ENCODE peak calls at places on chromosome 1, in seven cellular contexts. D is midbrain; G is esophagus squamous epithelium; W is activated T-helper 1 cell treated with Interleukin-2 at 50 U/mL for 16 hours; Z is CD8-positive, alpha-beta T cell; Y is GM12865; B is fibroblast of pulmonary artery. I is an unnamed sample.

GRCh38 chr1:90925928-90926869 is 95.6 kb downstream of the ZNF644 start:
- DNase-seq in D (no peak), G (no peak), W (no peak), Z (no peak), Y (no peak), B (peak), I (no peak)

GRCh38 chr1:12031039-12031980 is 12.0 kb downstream of the MIIP start:
- DNase-seq in D (peak), G (no peak), W (no peak), Z (peak), Y (peak), B (peak), I (peak)

GRCh38 chr1:168202941-168203654 is 22.7 kb upstream of the SFT2D2 start:
- DNase-seq in D (no peak), G (no peak), W (no peak), Z (no peak), Y (no peak), B (peak), I (no peak)

GRCh38 chr1:162905759-162906158 is 44.8 kb upstream of the CCDC190 start:
- DNase-seq in D (no peak), G (no peak), W (no peak), Z (no peak), Y (no peak), B (peak), I (peak)

GRCh38 chr1:158124034-158124433 is 56.7 kb upstream of the CD1D start:
- DNase-seq in D (no peak), G (no peak), W (no peak), Z (no peak), Y (no peak), B (peak), I (no peak)

GRCh38 chr1:64733576-64734288 is 11.1 kb upstream of the RAVER2 start:
- DNase-seq in D (no peak), G (no peak), W (no peak), Z (no peak), Y (no peak), B (peak), I (no peak)

GRCh38 chr1:155977607-155978324 is 581 bp downstream of the ARHGEF2 start:
- DNase-seq in D (no peak), G (no peak), W (peak), Z (peak), Y (peak), B (peak), I (no peak)

GRCh38 chr1:109501644-109502367 is 7.7 kb downstream of the AMIGO1 start:
- DNase-seq in D (no peak), G (no peak), W (no peak), Z (no peak), Y (no peak), B (no peak), I (no peak)

GRCh38 chr1:225768662-225769426 is 8.8 kb upstream of the SRP9 start:
- DNase-seq in D (no peak), G (no peak), W (no peak), Z (no peak), Y (no peak), B (no peak), I (no peak)

GRCh38 chr1:85581802-85582686 is 1.5 kb downstream of the CCN1 start:
- DNase-seq in D (no peak), G (no peak), W (no peak), Z (no peak), Y (no peak), B (peak), I (peak)

GRCh38 chr1:154398678-154399077 is 6.5 kb upstream of the IL6R start:
- DNase-seq in D (no peak), G (no peak), W (no peak), Z (no peak), Y (no peak), B (no peak), I (no peak)

GRCh38 chr1:11730429-11730861 is 5.5 kb upstream of the AGTRAP start:
- DNase-seq in D (peak), G (no peak), W (no peak), Z (peak), Y (peak), B (peak), I (peak)